ENCODE peak calls at places on chromosomes 6 and 20, in nine cellular contexts. W is uterus, Q is stomach, S is heart right ventricle, B is pancreas, V is heart left ventricle, D is IMR-90, U is SK-N-SH, P is left ventricle myocardium inferior. Z is an unnamed sample.

GRCh38 chr6:84804720-84805119 is 40.3 kb upstream of the TBX18 start:
- DNase-seq in P (no peak), D (no peak), B (no peak), V (no peak), Q (no peak), U (no peak), S (no peak), W (no peak), Z (no peak)

GRCh38 chr6:147268254-147268653 is 64.0 kb downstream of the STXBP5 start:
- DNase-seq in W (no peak), B (no peak), P (no peak), U (no peak), S (no peak), V (no peak), D (peak; percentile 80), Q (no peak), Z (no peak)

GRCh38 chr20:37911838-37912273 is 8.9 kb downstream of the VSTM2L start:
- DNase-seq in V (peak; percentile 30), B (no peak), P (peak; percentile 66), S (no peak), W (peak; percentile 81), U (peak; percentile 80), D (peak; percentile 4), Q (no peak), Z (no peak)

GRCh38 chr6:108187519-108187918 is 21.7 kb downstream of the NR2E1 start:
- DNase-seq in Q (no peak), P (no peak), U (no peak), S (no peak), V (no peak), D (no peak), W (no peak), B (no peak), Z (peak; percentile 40)

GRCh38 chr6:14856177-14856576 is 389.7 kb upstream of the JARID2 start:
- DNase-seq in Q (no peak), W (no peak), D (no peak), P (peak; percentile 35), B (no peak), S (peak; percentile 30), U (no peak), V (peak; percentile 43), Z (no peak)

GRCh38 chr20:2006452-2007381 is 12.9 kb upstream of the PDYN start:
- DNase-seq in V (no peak), B (no peak), W (no peak), Q (peak; percentile 27), D (peak; percentile 30), P (no peak), S (no peak), U (peak; percentile 72), Z (no peak)

GRCh38 chr6:11810039-11810541 is 31.5 kb upstream of the ADTRP start:
- DNase-seq in D (peak; percentile 79), W (peak; percentile 57), P (peak; percentile 73), S (peak; percentile 59), V (peak; percentile 83), U (no peak), B (peak; percentile 90), Q (peak; percentile 91), Z (peak; percentile 91)

GRCh38 chr6:5260111-5260620 is 584 bp downstream of the LYRM4 start:
- DNase-seq in V (peak; percentile 37), S (peak; percentile 44), P (no peak), U (no peak), Q (peak; percentile 61), B (peak; percentile 69), D (peak; percentile 39), W (no peak), Z (no peak)

GRCh38 chr20:9141916-9142315 is 73.0 kb downstream of the PLCB4 start:
- DNase-seq in P (no peak), S (no peak), U (no peak), D (no peak), W (no peak), B (no peak), Q (no peak), V (no peak), Z (no peak)

GRCh38 chr20:41499961-41500725 is 118.0 kb downstream of the CHD6 start:
- DNase-seq in W (no peak), S (no peak), Q (no peak), U (no peak), V (no peak), D (no peak), B (no peak), P (no peak), Z (no peak)

GRCh38 chr20:951384-952169 is 35.4 kb upstream of the ANGPT4 start:
- DNase-seq in D (no peak), W (no peak), B (no peak), V (no peak), P (no peak), U (no peak), Q (no peak), S (no peak), Z (no peak)

GRCh38 chr6:69887026-69887425 is 20.7 kb downstream of the COL19A1 start:
- DNase-seq in V (no peak), U (no peak), W (no peak), B (no peak), D (peak; percentile 25), S (no peak), P (no peak), Q (no peak), Z (no peak)

GRCh38 chr6:2725999-2726567 is 24.6 kb downstream of the MYLK4 start:
- DNase-seq in W (no peak), D (peak; percentile 78), Q (no peak), P (no peak), B (no peak), U (peak; percentile 25), V (no peak), S (no peak), Z (no peak)

GRCh38 chr20:34618676-34619075 is 58.2 kb downstream of the PIGU start:
- DNase-seq in Q (no peak), U (no peak), S (no peak), V (no peak), W (no peak), B (no peak), D (no peak), P (no peak), Z (no peak)

GRCh38 chr6:134195164-134195906 is 122.6 kb downstream of the SGK1 start:
- DNase-seq in S (no peak), Q (no peak), D (peak; percentile 61), V (no peak), U (no peak), W (no peak), P (no peak), B (no peak), Z (no peak)

GRCh38 chr6:8215631-8216030 is 113.3 kb upstream of the EEF1E1 start:
- DNase-seq in V (no peak), W (no peak), B (no peak), Q (no peak), U (no peak), P (no peak), D (peak; percentile 64), S (no peak), Z (no peak)

GRCh38 chr6:156577749-156578148 is 199.4 kb upstream of the ARID1B start:
- DNase-seq in B (no peak), Q (no peak), P (no peak), U (no peak), W (no peak), S (no peak), V (no peak), D (no peak), Z (no peak)

DNA sequence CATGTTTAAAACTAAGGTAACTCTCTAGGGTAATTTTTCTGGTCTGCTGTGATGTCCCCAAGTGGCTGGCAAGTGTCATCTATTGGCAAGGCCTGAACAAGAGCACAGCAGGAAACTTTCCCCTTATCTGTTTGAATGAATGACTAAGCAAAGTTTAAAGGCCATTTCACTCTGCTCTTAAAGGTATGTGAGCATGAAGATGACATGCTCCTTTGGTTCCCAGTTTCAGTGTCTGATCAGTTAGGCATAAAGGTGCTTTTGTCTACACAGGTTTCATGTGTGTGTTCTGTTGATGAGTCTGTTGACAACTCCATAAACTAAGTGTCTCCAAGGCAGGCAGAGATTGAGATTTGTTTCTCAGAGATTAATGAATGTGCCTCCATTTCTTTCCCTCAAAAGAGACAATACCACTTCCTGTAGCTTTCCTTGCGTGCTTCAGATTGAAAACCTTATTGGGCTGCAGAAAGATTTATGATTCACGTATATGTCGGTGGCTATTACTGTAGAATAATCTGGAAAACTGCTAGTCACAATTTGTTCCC is 83.9 kb downstream of the MAP3K7 start:
- DNase-seq in W (no peak), U (no peak), B (no peak), P (no peak), S (no peak), Q (no peak), V (no peak), D (peak; percentile 4), Z (no peak)
- H3K27ac ChIP-seq in W (no peak overlapping the region), U (no peak overlapping the region), B (no peak overlapping the region), P (no peak overlapping the region), S (no peak overlapping the region), Q (no peak overlapping the region), V (no peak overlapping the region), D (no peak overlapping the region), Z (no peak overlapping the region)

DNA sequence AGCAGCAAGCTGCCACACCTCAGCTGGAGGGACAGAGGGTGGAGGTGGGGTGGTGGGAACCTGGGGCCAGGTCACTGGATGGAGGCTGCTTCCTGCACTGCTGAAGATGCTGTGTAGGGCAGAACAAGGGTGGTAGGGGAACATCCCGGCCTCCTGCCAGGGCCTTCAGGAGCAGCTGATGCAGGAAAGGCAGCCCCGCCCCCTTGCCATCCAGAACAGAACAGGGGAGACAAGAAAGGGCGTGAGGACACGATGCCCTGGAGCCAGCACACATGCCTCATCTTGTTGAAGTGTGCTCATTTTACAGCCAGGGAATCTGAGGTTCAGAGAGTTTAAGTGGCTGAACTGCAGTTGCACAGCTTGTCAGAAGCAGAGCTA is 43.1 kb upstream of the PHACTR3 start:
- DNase-seq in Q (no peak), U (no peak), W (no peak), D (no peak), S (no peak), B (no peak), P (no peak), V (no peak), Z (no peak)
- H3K9me3 ChIP-seq in Q (no peaks in the 10 kb centered on the region), U (no peaks in the 10 kb centered on the region), W (no peaks in the 10 kb centered on the region), D (peaks cover 2% of the 10 kb centered on the region), S (no peaks in the 10 kb centered on the region), B (no peaks in the 10 kb centered on the region), P (no peaks in the 10 kb centered on the region), V (no peaks in the 10 kb centered on the region), Z (no peaks in the 10 kb centered on the region)

DNA sequence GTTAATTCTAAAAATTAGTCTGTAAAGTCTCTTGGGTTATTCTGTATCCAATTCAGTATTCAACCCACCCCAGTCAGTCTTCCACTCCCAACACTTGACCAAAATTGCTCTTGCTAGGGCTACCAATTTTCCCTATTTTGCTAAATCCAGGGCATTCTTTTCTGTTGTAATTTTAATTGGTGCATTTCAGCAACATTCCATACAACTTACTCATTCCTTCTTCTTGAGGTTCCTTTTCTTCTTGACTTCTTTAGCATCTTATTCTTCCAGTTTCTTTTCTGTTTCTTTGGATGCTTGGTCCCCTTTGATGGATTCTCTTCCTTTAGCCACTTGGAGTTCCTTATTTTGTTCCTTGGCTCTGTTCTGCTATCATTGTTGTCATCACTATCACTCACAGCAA is 11.2 kb upstream of the GRM1 start:
- DNase-seq in D (no peak), Q (no peak), B (no peak), P (no peak), S (no peak), W (no peak), U (no peak), V (no peak), Z (no peak)
- H3K27ac ChIP-seq in D (no peak overlapping the region), Q (no peak overlapping the region), B (no peak overlapping the region), P (no peak overlapping the region), S (no peak overlapping the region), W (no peak overlapping the region), U (no peak overlapping the region), V (no peak overlapping the region), Z (no peak overlapping the region)

DNA sequence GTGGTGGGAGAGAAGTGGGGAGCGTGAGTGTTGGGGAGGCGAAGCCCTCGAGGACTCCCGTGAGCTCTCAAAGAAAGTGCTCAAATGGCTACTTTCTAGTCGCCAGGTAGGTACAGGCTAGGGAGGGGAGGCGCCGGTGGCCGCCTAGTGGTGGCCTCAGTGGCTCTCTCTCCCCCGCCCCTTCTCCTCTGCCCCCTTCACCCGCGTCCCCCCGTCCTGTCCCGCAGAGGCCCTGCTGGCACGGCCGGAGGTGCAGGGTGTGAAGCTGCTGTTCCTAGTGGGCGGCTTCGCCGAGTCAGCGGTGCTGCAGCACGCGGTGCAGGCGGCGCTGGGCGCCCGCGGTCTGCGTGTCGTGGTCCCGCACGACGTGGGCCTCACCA is 16.3 kb downstream of the ADISSP start:
- DNase-seq in S (no peak), B (no peak), P (no peak), U (no peak), Q (no peak), V (no peak), D (no peak), W (no peak), Z (no peak)
- H3K9me3 ChIP-seq in S (no peaks in the 10 kb centered on the region), B (no peaks in the 10 kb centered on the region), P (no peaks in the 10 kb centered on the region), U (no peaks in the 10 kb centered on the region), Q (no peaks in the 10 kb centered on the region), V (no peaks in the 10 kb centered on the region), D (no peaks in the 10 kb centered on the region), W (no peaks in the 10 kb centered on the region), Z (no peaks in the 10 kb centered on the region)

Z was measured in right atrium auricular region.